ENCODE peak calls at places on chromosome 18, in five cellular contexts. K is K562, O is upper lobe of left lung, Q is SK-N-SH, W is tibial nerve. U is an unnamed sample.
A peak's percentile ranks its signal among the peaks of the same experiment; 100 is the strongest.

GRCh38 chr18:2910261-2910660 is 63.5 kb downstream of the EMILIN2 start:
- DNase-seq in K (no peak), O (peak; percentile 12), Q (no peak), W (no peak), U (no peak)

GRCh38 chr18:32319084-32319483 is 129.2 kb downstream of the MEP1B start:
- DNase-seq in K (no peak), O (no peak), Q (no peak), W (no peak), U (no peak)

GRCh38 chr18:22169889-22170420 is 566 bp downstream of the GATA6 start:
- DNase-seq in K (no peak), O (no peak), Q (peak; percentile 32), W (no peak), U (no peak)

GRCh38 chr18:58205780-58206160 is 161.7 kb downstream of the NEDD4L start:
- DNase-seq in K (no peak), O (no peak), Q (no peak), W (no peak), U (no peak)

GRCh38 chr18:2908946-2909335 is 62.1 kb downstream of the EMILIN2 start:
- DNase-seq in K (no peak), O (peak; percentile 15), Q (no peak), W (peak; percentile 8), U (no peak)

GRCh38 chr18:76405761-76406356 is 89.2 kb downstream of the ZNF516 start:
- DNase-seq in K (peak; percentile 44), O (no peak), Q (peak; percentile 63), W (peak; percentile 48), U (peak; percentile 52)

GRCh38 chr18:11268691-11269686 is 119.6 kb upstream of the PIEZO2 start:
- DNase-seq in K (no peak), O (no peak), Q (no peak), W (no peak), U (no peak)

GRCh38 chr18:62329676-62330454 is 4.8 kb downstream of the TNFRSF11A start:
- DNase-seq in K (no peak), O (peak; percentile 51), Q (no peak), W (no peak), U (peak; percentile 65)

GRCh38 chr18:11607897-11608296 is 1.5 kb upstream of the SLC35G4 start:
- DNase-seq in K (no peak), O (no peak), Q (no peak), W (no peak), U (no peak)

GRCh38 chr18:58565021-58565420 is 63.9 kb downstream of the ALPK2 start:
- DNase-seq in K (no peak), O (no peak), Q (no peak), W (no peak), U (no peak)

GRCh38 chr18:26442139-26442538 is 106.2 kb downstream of the KCTD1 start:
- DNase-seq in K (no peak), O (no peak), Q (no peak), W (no peak), U (no peak)

GRCh38 chr18:23814977-23815614 is 125.8 kb downstream of the LAMA3 start:
- DNase-seq in K (no peak), O (no peak), Q (peak; percentile 10), W (no peak), U (no peak)

GRCh38 chr18:76354348-76354747 is 140.7 kb downstream of the ZNF516 start:
- DNase-seq in K (no peak), O (no peak), Q (no peak), W (no peak), U (no peak)

GRCh38 chr18:61398961-61399632 is 65.9 kb downstream of the CDH20 start:
- DNase-seq in K (no peak), O (no peak), Q (no peak), W (no peak), U (no peak)

GRCh38 chr18:70181015-70181414 is 24.5 kb downstream of the RTTN start:
- DNase-seq in K (peak; percentile 4), O (no peak), Q (no peak), W (no peak), U (no peak)

GRCh38 chr18:72342933-72343332 is 201.2 kb downstream of the CBLN2 start:
- DNase-seq in K (no peak), O (no peak), Q (no peak), W (no peak), U (no peak)

GRCh38 chr18:35344736-35345459 is 678 bp upstream of the ZNF24 start:
- DNase-seq in K (no peak), O (no peak), Q (no peak), W (no peak), U (no peak)

GRCh38 chr18:58321986-58322385 is 278.0 kb downstream of the NEDD4L start:
- DNase-seq in K (peak; percentile 83), O (peak; percentile 81), Q (peak; percentile 78), W (no peak), U (peak; percentile 74)

GRCh38 chr18:23932385-23933067 is 82.0 kb upstream of the TTC39C start:
- DNase-seq in K (no peak), O (no peak), Q (no peak), W (no peak), U (no peak)

GRCh38 chr18:23805898-23806297 is 116.6 kb downstream of the LAMA3 start:
- DNase-seq in K (no peak), O (no peak), Q (no peak), W (no peak), U (no peak)

GRCh38 chr18:12408247-12408869 is 629 bp downstream of the PRELID3A start:
- DNase-seq in K (peak; percentile 52), O (peak; percentile 36), Q (peak; percentile 34), W (no peak), U (peak; percentile 17)

GRCh38 chr18:23105581-23106219 is 29.6 kb upstream of the CABLES1 start:
- DNase-seq in K (no peak), O (no peak), Q (no peak), W (no peak), U (peak; percentile 68)

GRCh38 chr18:7155887-7156286 is 38.3 kb upstream of the LAMA1 start:
- DNase-seq in K (no peak), O (no peak), Q (no peak), W (no peak), U (no peak)

GRCh38 chr18:22489694-22490093 is 72.0 kb upstream of the CTAGE1 start:
- DNase-seq in K (no peak), O (no peak), Q (no peak), W (no peak), U (no peak)

GRCh38 chr18:46416706-46417638 is 240.0 kb downstream of the LOXHD1 start:
- DNase-seq in K (peak; percentile 61), O (no peak), Q (no peak), W (no peak), U (no peak)

GRCh38 chr18:79625195-79625923 is 54.2 kb upstream of the CTDP1 start:
- DNase-seq in K (no peak), O (no peak), Q (no peak), W (no peak), U (peak; percentile 17)

GRCh38 chr18:37564796-37565137 is 831 bp downstream of the CELF4 start:
- DNase-seq in K (peak; percentile 41), O (peak; percentile 31), Q (peak; percentile 52), W (no peak), U (peak; percentile 14)

GRCh38 chr18:58901143-58901542 is 36.5 kb downstream of the ZNF532 start:
- DNase-seq in K (no peak), O (no peak), Q (no peak), W (no peak), U (no peak)

GRCh38 chr18:22551536-22552151 is 133.9 kb upstream of the CTAGE1 start:
- DNase-seq in K (no peak), O (no peak), Q (no peak), W (no peak), U (no peak)

DNA sequence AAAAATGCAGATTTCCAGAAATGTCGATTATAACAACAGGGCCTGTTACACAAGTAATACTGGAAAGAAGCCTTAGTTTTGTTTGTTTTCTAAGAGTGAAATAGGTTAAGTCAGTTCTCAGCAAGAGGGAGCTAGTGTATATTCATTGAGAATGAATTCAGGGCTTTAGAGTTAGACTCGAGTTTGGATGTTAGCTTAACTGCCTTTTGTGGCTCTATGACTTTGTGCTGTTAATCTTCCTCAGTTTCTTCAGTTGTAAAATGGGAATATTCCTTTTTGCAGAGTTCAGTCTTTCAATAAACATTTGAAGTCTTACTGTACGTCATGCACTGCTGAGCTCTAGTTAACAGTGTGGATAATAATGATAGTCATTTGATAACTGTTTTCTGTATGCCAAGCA is 989 bp downstream of the NDUFV2 start:
- DNase-seq in K (no peak), O (no peak), Q (no peak), W (no peak), U (no peak)
- TF ChIP-seq CTCF in K (no peak), O (no peak), Q (peak; percentile 37), W (no peak), U (no peak)

DNA sequence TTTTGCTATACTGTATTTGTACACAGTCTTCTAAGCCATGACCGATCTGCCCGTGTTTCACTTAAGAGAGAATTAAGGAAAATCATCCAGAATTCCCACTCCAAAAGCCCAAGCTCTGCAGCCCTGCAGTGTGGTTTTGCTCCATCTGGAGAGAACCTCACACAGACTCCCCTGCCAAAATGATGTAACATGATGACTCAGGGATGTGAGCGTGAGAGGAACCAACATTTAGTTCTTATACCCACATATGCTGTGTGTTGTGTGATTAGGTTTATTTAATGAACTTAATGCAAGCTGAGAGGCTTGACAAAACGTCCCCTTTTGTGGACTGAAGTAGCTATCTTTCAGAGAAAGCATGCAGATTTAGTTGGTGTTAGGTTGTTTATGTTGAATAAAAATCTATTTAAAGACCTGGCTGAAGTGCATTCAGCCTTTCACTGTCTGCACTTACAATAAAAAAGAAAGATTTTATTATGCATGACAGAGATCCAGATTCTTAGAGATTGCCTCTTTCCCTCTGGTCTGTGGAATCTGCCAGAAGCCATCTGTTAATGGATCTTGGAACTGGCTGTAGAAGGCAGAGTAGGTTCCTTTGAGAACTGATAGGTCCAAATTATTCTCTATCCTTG is 6.3 kb downstream of the RAB12 start:
- DNase-seq in K (peak; percentile 62), O (no peak), Q (peak; percentile 69), W (no peak), U (peak; percentile 19)
- H3K4me3 ChIP-seq in K (no peak overlapping the region), O (no peak overlapping the region), Q (peak overlapping the region; percentile 6), W (no peak overlapping the region), U (no peak overlapping the region)

GRCh38 chr18:34330308-34330707 is 105.6 kb upstream of the NOL4 start:
- DNase-seq in K (no peak), O (no peak), Q (no peak), W (no peak), U (no peak)

GRCh38 chr18:34329840-34330239 is 105.1 kb upstream of the NOL4 start:
- DNase-seq in K (no peak), O (no peak), Q (no peak), W (no peak), U (no peak)
- TF ChIP-seq EP300 in K (no peak), O (no peak), Q (no peak), W (no peak), U (no peak)

GRCh38 chr18:45014047-45014501 is 333.4 kb downstream of the SETBP1 start:
- DNase-seq in K (no peak), O (no peak), Q (peak; percentile 6), W (no peak), U (no peak)
- TF ChIP-seq CTCF in K (no peak), O (no peak), Q (peak; percentile 56), W (no peak), U (peak; percentile 5)

U was measured in transverse colon.